ENCODE peak calls at places on chromosomes 3 and 15, in eight cellular contexts. One of them, this sample, is unnamed. For H3K4me1, the result is how much of the 10 kb centered on the place peaks cover.

GRCh38 chr3:53254810-53255359 is 937 bp downstream of the TKT start:
- DNase-seq in left ventricle myocardium inferior: peak
- DNase-seq in small intestine: peak
- DNase-seq in neural progenitor cell: peak
- DNase-seq in endothelial cell of umbilical vein: peak
- DNase-seq in astrocyte: peak
- DNase-seq in trophoblast cell: peak
- DNase-seq in lung: peak
- DNase-seq in this sample: peak

GRCh38 chr3:140442621-140443020 is 235.2 kb upstream of the TRIM42 start:
- DNase-seq in left ventricle myocardium inferior: no peak
- DNase-seq in small intestine: no peak
- DNase-seq in neural progenitor cell: no peak
- DNase-seq in endothelial cell of umbilical vein: no peak
- DNase-seq in astrocyte: no peak
- DNase-seq in trophoblast cell: no peak
- DNase-seq in lung: no peak
- DNase-seq in this sample: no peak

GRCh38 chr15:70341566-70341965 is 243.8 kb upstream of the TLE3 start:
- DNase-seq in left ventricle myocardium inferior: no peak
- DNase-seq in small intestine: no peak
- DNase-seq in neural progenitor cell: no peak
- DNase-seq in endothelial cell of umbilical vein: no peak
- DNase-seq in astrocyte: no peak
- DNase-seq in trophoblast cell: no peak
- DNase-seq in lung: peak
- DNase-seq in this sample: no peak

GRCh38 chr3:71512000-71512399 is 71.5 kb downstream of the FOXP1 start:
- DNase-seq in left ventricle myocardium inferior: no peak
- DNase-seq in small intestine: peak
- DNase-seq in neural progenitor cell: no peak
- DNase-seq in endothelial cell of umbilical vein: no peak
- DNase-seq in astrocyte: no peak
- DNase-seq in trophoblast cell: no peak
- DNase-seq in lung: no peak
- DNase-seq in this sample: no peak

GRCh38 chr3:28751864-28752263 is 403.2 kb upstream of the AZI2 start:
- DNase-seq in left ventricle myocardium inferior: no peak
- DNase-seq in small intestine: no peak
- DNase-seq in neural progenitor cell: no peak
- DNase-seq in endothelial cell of umbilical vein: no peak
- DNase-seq in astrocyte: no peak
- DNase-seq in trophoblast cell: no peak
- DNase-seq in lung: no peak
- DNase-seq in this sample: no peak

GRCh38 chr15:39025331-39025730 is 460.7 kb upstream of the RASGRP1 start:
- DNase-seq in left ventricle myocardium inferior: no peak
- DNase-seq in small intestine: no peak
- DNase-seq in neural progenitor cell: no peak
- DNase-seq in endothelial cell of umbilical vein: no peak
- DNase-seq in astrocyte: peak
- DNase-seq in trophoblast cell: no peak
- DNase-seq in lung: no peak
- DNase-seq in this sample: no peak

GRCh38 chr3:182404031-182404430 is 389.3 kb upstream of the ATP11B start:
- DNase-seq in left ventricle myocardium inferior: no peak
- DNase-seq in small intestine: no peak
- DNase-seq in neural progenitor cell: no peak
- DNase-seq in endothelial cell of umbilical vein: no peak
- DNase-seq in astrocyte: no peak
- DNase-seq in trophoblast cell: no peak
- DNase-seq in lung: no peak
- DNase-seq in this sample: no peak

GRCh38 chr3:54202651-54203248 is 80.4 kb downstream of the CACNA2D3 start:
- DNase-seq in left ventricle myocardium inferior: no peak
- DNase-seq in small intestine: no peak
- DNase-seq in neural progenitor cell: no peak
- DNase-seq in endothelial cell of umbilical vein: no peak
- DNase-seq in astrocyte: no peak
- DNase-seq in trophoblast cell: no peak
- DNase-seq in lung: no peak
- DNase-seq in this sample: no peak

GRCh38 chr3:150544040-150544439 is 2.3 kb downstream of the SERP1 start:
- DNase-seq in left ventricle myocardium inferior: no peak
- DNase-seq in small intestine: peak
- DNase-seq in neural progenitor cell: no peak
- DNase-seq in endothelial cell of umbilical vein: peak
- DNase-seq in astrocyte: peak
- DNase-seq in trophoblast cell: no peak
- DNase-seq in lung: no peak
- DNase-seq in this sample: no peak

GRCh38 chr3:88059380-88060160 is 515 bp downstream of the ZNF654 start:
- DNase-seq in left ventricle myocardium inferior: no peak
- DNase-seq in small intestine: no peak
- DNase-seq in neural progenitor cell: peak
- DNase-seq in endothelial cell of umbilical vein: no peak
- DNase-seq in astrocyte: no peak
- DNase-seq in trophoblast cell: no peak
- DNase-seq in lung: no peak
- DNase-seq in this sample: no peak

GRCh38 chr3:79558943-79559342 is 208.9 kb downstream of the ROBO1 start:
- DNase-seq in left ventricle myocardium inferior: no peak
- DNase-seq in small intestine: no peak
- DNase-seq in neural progenitor cell: no peak
- DNase-seq in endothelial cell of umbilical vein: no peak
- DNase-seq in astrocyte: no peak
- DNase-seq in trophoblast cell: no peak
- DNase-seq in lung: no peak
- DNase-seq in this sample: no peak

GRCh38 chr3:14803101-14803980 is 15.4 kb upstream of the FGD5 start:
- DNase-seq in left ventricle myocardium inferior: peak
- DNase-seq in small intestine: peak
- DNase-seq in neural progenitor cell: no peak
- DNase-seq in endothelial cell of umbilical vein: peak
- DNase-seq in astrocyte: no peak
- DNase-seq in trophoblast cell: no peak
- DNase-seq in lung: no peak
- DNase-seq in this sample: no peak

GRCh38 chr3:72727207-72727606 is 121.0 kb downstream of the SHQ1 start:
- DNase-seq in left ventricle myocardium inferior: no peak
- DNase-seq in small intestine: no peak
- DNase-seq in neural progenitor cell: no peak
- DNase-seq in endothelial cell of umbilical vein: peak
- DNase-seq in astrocyte: no peak
- DNase-seq in trophoblast cell: no peak
- DNase-seq in lung: no peak
- DNase-seq in this sample: no peak

DNA sequence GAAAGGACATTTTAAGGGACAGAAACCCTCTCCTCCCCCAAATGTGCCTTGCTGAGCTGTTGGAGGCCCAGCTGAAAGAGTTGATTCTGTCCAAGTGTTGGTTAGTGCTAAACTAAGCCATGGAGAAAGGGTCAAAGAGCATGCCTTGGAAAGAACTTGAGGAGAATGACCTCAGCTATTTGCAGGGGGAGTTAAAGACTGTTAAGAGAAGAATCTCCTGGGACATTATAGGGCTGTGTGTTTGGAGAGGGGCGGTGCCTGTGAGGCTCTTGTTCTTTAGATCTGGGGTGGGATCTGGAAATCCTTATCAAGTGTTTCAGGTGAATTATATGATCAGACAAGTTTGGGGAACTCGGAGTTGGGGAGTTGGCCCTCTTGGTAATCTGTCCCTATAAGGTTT is 13.0 kb downstream of the FNDC3B start:
- DNase-seq in left ventricle myocardium inferior: no peak
- DNase-seq in small intestine: no peak
- DNase-seq in neural progenitor cell: no peak
- DNase-seq in endothelial cell of umbilical vein: no peak
- DNase-seq in astrocyte: no peak
- DNase-seq in trophoblast cell: no peak
- DNase-seq in lung: no peak
- DNase-seq in this sample: no peak
- H3K27ac ChIP-seq in left ventricle myocardium inferior: no peak
- H3K27ac ChIP-seq in small intestine: no peak
- H3K27ac ChIP-seq in neural progenitor cell: no peak
- H3K27ac ChIP-seq in endothelial cell of umbilical vein: no peak
- H3K27ac ChIP-seq in astrocyte: no peak
- H3K27ac ChIP-seq in trophoblast cell: no peak
- H3K27ac ChIP-seq in lung: no peak
- H3K27ac ChIP-seq in this sample: no peak

DNA sequence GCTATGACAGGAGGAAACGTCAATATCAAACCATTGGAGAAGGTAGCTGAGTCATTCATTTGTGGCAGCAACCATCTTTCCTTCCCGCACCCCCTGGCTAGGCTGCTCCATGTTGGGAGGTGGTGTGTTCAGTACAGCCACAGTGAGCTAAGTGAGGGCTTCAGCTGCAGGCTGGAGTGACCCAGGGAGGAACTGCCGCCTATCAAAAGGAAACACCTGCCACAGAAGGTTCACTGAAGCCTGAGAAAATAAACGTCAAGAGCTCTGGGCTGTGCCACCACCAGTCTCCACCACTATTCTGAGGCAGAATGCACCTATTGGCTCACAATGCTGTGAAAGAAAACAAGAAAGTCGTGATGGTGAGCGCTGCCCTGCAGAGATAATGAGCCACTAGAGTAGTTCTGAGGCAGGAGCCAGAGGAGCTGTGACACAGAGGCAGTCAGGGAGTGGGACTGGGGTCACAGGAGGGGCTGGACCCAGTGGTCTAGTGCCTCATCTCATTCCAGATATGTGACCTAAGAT is 34.8 kb upstream of the CD47 start:
- DNase-seq in left ventricle myocardium inferior: no peak
- DNase-seq in small intestine: peak
- DNase-seq in neural progenitor cell: peak
- DNase-seq in endothelial cell of umbilical vein: peak
- DNase-seq in astrocyte: no peak
- DNase-seq in trophoblast cell: no peak
- DNase-seq in lung: no peak
- DNase-seq in this sample: no peak
- H3K4me1 ChIP-seq in left ventricle myocardium inferior: under half
- H3K4me1 ChIP-seq in small intestine: under half
- H3K4me1 ChIP-seq in neural progenitor cell: under half
- H3K4me1 ChIP-seq in endothelial cell of umbilical vein: under half
- H3K4me1 ChIP-seq in astrocyte: under half
- H3K4me1 ChIP-seq in trophoblast cell: under half
- H3K4me1 ChIP-seq in lung: under half
- H3K4me1 ChIP-seq in this sample: under half

GRCh38 chr15:87874896-87875661 is 381.5 kb downstream of the NTRK3 start:
- DNase-seq in left ventricle myocardium inferior: peak
- DNase-seq in small intestine: no peak
- DNase-seq in neural progenitor cell: peak
- DNase-seq in endothelial cell of umbilical vein: no peak
- DNase-seq in astrocyte: peak
- DNase-seq in trophoblast cell: no peak
- DNase-seq in lung: no peak
- DNase-seq in this sample: no peak
- H3K4me3 ChIP-seq in left ventricle myocardium inferior: no peak
- H3K4me3 ChIP-seq in small intestine: no peak
- H3K4me3 ChIP-seq in neural progenitor cell: no peak
- H3K4me3 ChIP-seq in endothelial cell of umbilical vein: no peak
- H3K4me3 ChIP-seq in astrocyte: no peak
- H3K4me3 ChIP-seq in trophoblast cell: no peak
- H3K4me3 ChIP-seq in lung: no peak
- H3K4me3 ChIP-seq in this sample: no peak

GRCh38 chr3:126555795-126556636 is 2.7 kb downstream of the C3orf22 start:
- DNase-seq in left ventricle myocardium inferior: no peak
- DNase-seq in small intestine: no peak
- DNase-seq in neural progenitor cell: no peak
- DNase-seq in endothelial cell of umbilical vein: no peak
- DNase-seq in astrocyte: no peak
- DNase-seq in trophoblast cell: no peak
- DNase-seq in lung: no peak
- DNase-seq in this sample: no peak
- H3K27ac ChIP-seq in left ventricle myocardium inferior: no peak
- H3K27ac ChIP-seq in small intestine: no peak
- H3K27ac ChIP-seq in neural progenitor cell: no peak
- H3K27ac ChIP-seq in endothelial cell of umbilical vein: no peak
- H3K27ac ChIP-seq in astrocyte: no peak
- H3K27ac ChIP-seq in trophoblast cell: no peak
- H3K27ac ChIP-seq in lung: no peak
- H3K27ac ChIP-seq in this sample: no peak

DNA sequence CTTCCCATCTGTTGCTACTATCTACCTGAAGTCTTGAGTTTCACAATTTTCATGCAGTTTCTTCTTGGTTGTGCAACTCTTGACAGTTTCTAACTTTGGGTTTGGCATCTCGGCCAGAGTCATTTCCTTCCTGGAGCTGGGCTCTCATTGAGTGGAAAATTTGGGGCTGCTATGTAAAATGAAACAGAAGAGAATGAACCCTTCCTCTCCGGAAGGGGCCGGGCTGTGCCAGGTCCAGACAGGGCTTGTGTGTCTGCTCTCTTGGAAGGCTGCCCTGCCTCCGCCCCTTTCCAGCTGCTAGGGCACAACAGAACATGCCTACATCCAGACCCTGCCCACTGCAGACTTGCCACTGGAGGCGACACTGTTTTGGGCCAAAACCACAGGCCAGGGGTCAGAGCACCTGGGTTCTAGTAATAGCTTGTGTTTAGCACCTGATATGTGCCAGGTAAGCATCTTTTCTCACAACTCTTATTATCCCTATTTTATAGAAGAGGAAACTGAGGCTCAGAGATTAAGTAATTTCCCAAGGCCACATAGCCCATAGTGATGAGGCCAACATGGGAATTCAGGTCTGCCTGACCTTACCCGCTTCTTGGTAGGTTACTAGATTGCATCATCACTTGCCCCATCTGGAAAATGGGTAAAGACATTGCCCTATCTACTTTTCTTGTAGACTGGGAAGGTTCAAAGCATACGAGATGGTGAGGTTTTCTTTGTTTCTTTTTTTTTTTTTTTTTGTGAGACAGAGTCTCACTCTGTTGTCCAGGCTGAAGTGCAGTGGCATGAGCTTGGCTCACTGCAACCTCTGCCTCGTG is 25.0 kb downstream of the IRAK2 start:
- DNase-seq in left ventricle myocardium inferior: peak
- DNase-seq in small intestine: peak
- DNase-seq in neural progenitor cell: no peak
- DNase-seq in endothelial cell of umbilical vein: peak
- DNase-seq in astrocyte: peak
- DNase-seq in trophoblast cell: no peak
- DNase-seq in lung: peak
- DNase-seq in this sample: peak
- H3K4me1 ChIP-seq in left ventricle myocardium inferior: half or more
- H3K4me1 ChIP-seq in small intestine: under half
- H3K4me1 ChIP-seq in neural progenitor cell: under half
- H3K4me1 ChIP-seq in endothelial cell of umbilical vein: half or more
- H3K4me1 ChIP-seq in astrocyte: under half
- H3K4me1 ChIP-seq in trophoblast cell: under half
- H3K4me1 ChIP-seq in lung: under half
- H3K4me1 ChIP-seq in this sample: half or more

GRCh38 chr3:27714692-27715453 is 7.2 kb downstream of the EOMES start:
- DNase-seq in left ventricle myocardium inferior: no peak
- DNase-seq in small intestine: peak
- DNase-seq in neural progenitor cell: peak
- DNase-seq in endothelial cell of umbilical vein: no peak
- DNase-seq in astrocyte: no peak
- DNase-seq in trophoblast cell: no peak
- DNase-seq in lung: no peak
- DNase-seq in this sample: no peak
- H3K4me3 ChIP-seq in left ventricle myocardium inferior: peak
- H3K4me3 ChIP-seq in small intestine: peak
- H3K4me3 ChIP-seq in neural progenitor cell: peak
- H3K4me3 ChIP-seq in endothelial cell of umbilical vein: no peak
- H3K4me3 ChIP-seq in astrocyte: peak
- H3K4me3 ChIP-seq in trophoblast cell: no peak
- H3K4me3 ChIP-seq in lung: no peak
- H3K4me3 ChIP-seq in this sample: no peak

GRCh38 chr3:157916672-157917071 is 189.5 kb downstream of the SHOX2 start:
- DNase-seq in left ventricle myocardium inferior: no peak
- DNase-seq in small intestine: no peak
- DNase-seq in neural progenitor cell: no peak
- DNase-seq in endothelial cell of umbilical vein: no peak
- DNase-seq in astrocyte: no peak
- DNase-seq in trophoblast cell: no peak
- DNase-seq in lung: no peak
- DNase-seq in this sample: no peak
- H3K27ac ChIP-seq in left ventricle myocardium inferior: no peak
- H3K27ac ChIP-seq in small intestine: no peak
- H3K27ac ChIP-seq in neural progenitor cell: no peak
- H3K27ac ChIP-seq in endothelial cell of umbilical vein: no peak
- H3K27ac ChIP-seq in astrocyte: no peak
- H3K27ac ChIP-seq in trophoblast cell: no peak
- H3K27ac ChIP-seq in lung: no peak
- H3K27ac ChIP-seq in this sample: no peak